ENCODE peak calls at places on chromosome 1, in nine cellular contexts. L is neural crest cell, C is GM13977, D is Calu3, A is astrocyte of the cerebellum, O is right lobe of liver, Y is cardiac fibroblast, M is progenitor cell of endocrine pancreas, I is uterus. P is an unnamed sample.

GRCh38 chr1:18795002-18795689 is 64.3 kb downstream of the TAS1R2 start:
- DNase-seq in L (no peak), C (no peak), D (no peak), A (no peak), O (no peak), Y (no peak), M (no peak), I (no peak), P (no peak)

GRCh38 chr1:113786055-113786454 is 26.2 kb downstream of the RSBN1 start:
- DNase-seq in L (no peak), C (no peak), D (no peak), A (no peak), O (no peak), Y (no peak), M (no peak), I (no peak), P (no peak)

GRCh38 chr1:13549521-13549920 is 34.1 kb upstream of the PDPN start:
- DNase-seq in L (no peak), C (no peak), D (no peak), A (no peak), O (no peak), Y (no peak), M (no peak), I (no peak), P (no peak)

GRCh38 chr1:93180723-93181613 is at the start of gene CCDC18:
- DNase-seq in L (no peak), C (peak), D (no peak), A (no peak), O (no peak), Y (peak), M (no peak), I (no peak), P (peak)

GRCh38 chr1:32111789-32112188 is 3.9 kb downstream of the KPNA6 start:
- DNase-seq in L (no peak), C (no peak), D (no peak), A (peak), O (no peak), Y (peak), M (no peak), I (no peak), P (no peak)

GRCh38 chr1:237749122-237749521 is 141.6 kb downstream of the ZP4 start:
- DNase-seq in L (no peak), C (no peak), D (no peak), A (no peak), O (no peak), Y (no peak), M (no peak), I (no peak), P (no peak)

GRCh38 chr1:205612556-205612955 is 19.3 kb downstream of the ELK4 start:
- DNase-seq in L (no peak), C (no peak), D (no peak), A (no peak), O (no peak), Y (no peak), M (no peak), I (no peak), P (no peak)

GRCh38 chr1:201710632-201711031 is 118.3 kb upstream of the IPO9 start:
- DNase-seq in L (no peak), C (no peak), D (no peak), A (no peak), O (no peak), Y (no peak), M (no peak), I (no peak), P (no peak)

GRCh38 chr1:182910143-182910542 is 42.8 kb downstream of the SHCBP1L start:
- DNase-seq in L (no peak), C (no peak), D (no peak), A (no peak), O (no peak), Y (no peak), M (no peak), I (no peak), P (no peak)

GRCh38 chr1:57674803-57675202 is 250.9 kb upstream of the DAB1 start:
- DNase-seq in L (no peak), C (no peak), D (no peak), A (no peak), O (no peak), Y (peak), M (no peak), I (no peak), P (no peak)

GRCh38 chr1:241828576-241828975 is 19.4 kb upstream of the EXO1 start:
- DNase-seq in L (no peak), C (no peak), D (no peak), A (no peak), O (no peak), Y (peak), M (no peak), I (no peak), P (peak)

GRCh38 chr1:79852004-79852403 is 845.5 kb upstream of the ADGRL4 start:
- DNase-seq in L (no peak), C (no peak), D (no peak), A (no peak), O (no peak), Y (no peak), M (no peak), I (no peak), P (no peak)
- TF ChIP-seq CTCF in L (peak), C (peak), D (peak), A (no peak), O (no peak), Y (peak), M (peak), I (no peak), P (no peak)

DNA sequence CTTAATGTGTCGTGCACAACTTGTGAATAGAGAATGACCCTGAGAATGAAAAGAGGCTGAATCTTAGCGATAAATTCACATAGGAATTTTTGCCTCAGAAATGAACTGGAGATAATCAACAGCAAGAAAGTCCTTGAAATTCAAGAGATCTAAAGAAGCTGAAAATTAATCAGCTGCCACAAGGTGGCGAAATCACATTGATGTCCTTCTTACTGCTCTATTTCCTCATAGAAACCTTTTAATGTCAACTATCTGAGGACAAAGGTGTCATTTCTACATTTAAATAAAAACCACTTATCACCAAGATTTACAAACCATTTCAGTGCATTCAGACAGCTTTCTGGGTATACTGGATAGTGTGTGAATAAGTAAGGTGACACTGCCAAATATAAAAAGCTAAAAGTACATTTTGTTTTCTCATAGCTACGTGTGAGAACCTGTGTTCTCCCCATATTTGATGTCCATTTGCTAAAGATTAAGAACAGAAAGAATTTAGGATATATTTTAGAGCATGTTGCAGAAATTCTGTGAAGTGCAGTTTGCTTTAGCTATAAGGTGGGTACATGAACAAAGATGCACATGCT is 485.3 kb upstream of the PTBP2 start:
- DNase-seq in L (peak), C (peak), D (peak), A (peak), O (no peak), Y (peak), M (no peak), I (peak), P (peak)
- TF ChIP-seq CTCF in L (peak), C (peak), D (peak), A (peak), O (peak), Y (peak), M (peak), I (peak), P (peak)

GRCh38 chr1:16613185-16614147 is at the start of gene NBPF1:
- DNase-seq in L (peak), C (peak), D (peak), A (peak), O (peak), Y (peak), M (peak), I (peak), P (peak)
- TF ChIP-seq CTCF in L (no peak), C (peak), D (no peak), A (peak), O (no peak), Y (no peak), M (peak), I (peak), P (no peak)

GRCh38 chr1:223684488-223684792 is 18.9 kb upstream of the CAPN8 start:
- DNase-seq in L (no peak), C (no peak), D (no peak), A (no peak), O (no peak), Y (no peak), M (no peak), I (no peak), P (no peak)
- TF ChIP-seq CTCF in L (peak), C (no peak), D (peak), A (no peak), O (no peak), Y (no peak), M (peak), I (no peak), P (no peak)

GRCh38 chr1:9691726-9692125 is 40.2 kb downstream of the PIK3CD start:
- DNase-seq in L (no peak), C (no peak), D (no peak), A (no peak), O (no peak), Y (no peak), M (no peak), I (no peak), P (no peak)
- TF ChIP-seq CTCF in L (no peak), C (no peak), D (no peak), A (no peak), O (no peak), Y (no peak), M (no peak), I (no peak), P (no peak)

GRCh38 chr1:94855307-94855700 is 35.1 kb downstream of the SLC44A3 start:
- DNase-seq in L (no peak), C (no peak), D (no peak), A (no peak), O (no peak), Y (no peak), M (no peak), I (no peak), P (no peak)

GRCh38 chr1:94854458-94855306 is 34.5 kb downstream of the SLC44A3 start:
- DNase-seq in L (peak), C (peak), D (peak), A (peak), O (peak), Y (peak), M (peak), I (peak), P (peak)

GRCh38 chr1:94858276-94858675 is 38.1 kb downstream of the SLC44A3 start:
- DNase-seq in L (no peak), C (no peak), D (no peak), A (no peak), O (no peak), Y (no peak), M (no peak), I (no peak), P (no peak)

GRCh38 chr1:94856868-94857267 is 36.7 kb downstream of the SLC44A3 start:
- DNase-seq in L (no peak), C (no peak), D (no peak), A (no peak), O (no peak), Y (no peak), M (no peak), I (no peak), P (no peak)

GRCh38 chr1:94856004-94856403 is 35.8 kb downstream of the SLC44A3 start:
- DNase-seq in L (no peak), C (no peak), D (no peak), A (no peak), O (no peak), Y (no peak), M (no peak), I (no peak), P (no peak)
- TF ChIP-seq CTCF in L (no peak), C (no peak), D (no peak), A (no peak), O (no peak), Y (no peak), M (no peak), I (no peak), P (no peak)

GRCh38 chr1:3858231-3858981 is 1.1 kb downstream of the DFFB start:
- DNase-seq in L (no peak), C (no peak), D (peak), A (no peak), O (no peak), Y (peak), M (no peak), I (peak), P (peak)
- TF ChIP-seq CTCF in L (no peak), C (peak), D (no peak), A (peak), O (no peak), Y (peak), M (peak), I (no peak), P (no peak)